ENCODE peak calls at places on chromosomes 7 and 10, in six cellular contexts. V, G, E, R, J and Q are unnamed samples.

GRCh38 chr7:70694909-70695803 is 436.8 kb upstream of the GALNT17 start:
- DNase-seq in E (no peak), G (peak), J (peak), R (no peak), V (peak), Q (no peak)

GRCh38 chr7:50632561-50633413 is 67.6 kb upstream of the DDC start:
- DNase-seq in G (peak), R (peak), V (peak), J (peak), E (no peak), Q (peak)

GRCh38 chr10:89515031-89515841 is 20.2 kb downstream of the SLC16A12 start:
- DNase-seq in V (no peak), R (peak), E (peak), G (peak), J (peak), Q (no peak)

GRCh38 chr10:131689016-131689415 is 211.8 kb upstream of the PPP2R2D start:
- DNase-seq in V (no peak), R (no peak), J (peak), E (no peak), G (no peak), Q (no peak)

GRCh38 chr7:159204664-159205063 is 60.0 kb upstream of the VIPR2 start:
- DNase-seq in R (no peak), G (no peak), J (no peak), V (no peak), E (no peak), Q (no peak)

GRCh38 chr10:91313761-91314520 is 93.5 kb downstream of the PCGF5 start:
- DNase-seq in E (no peak), V (no peak), J (no peak), R (no peak), G (peak), Q (no peak)

GRCh38 chr10:123858039-123858740 is 33.4 kb downstream of the CPXM2 start:
- DNase-seq in J (no peak), E (no peak), R (peak), V (no peak), G (no peak), Q (no peak)

GRCh38 chr10:107013258-107014001 is 151.1 kb downstream of the SORCS1 start:
- DNase-seq in G (no peak), J (peak), E (no peak), R (no peak), V (no peak), Q (no peak)

GRCh38 chr7:139598642-139599041 is 75.2 kb downstream of the CLEC2L start:
- DNase-seq in J (no peak), V (no peak), R (no peak), G (no peak), E (no peak), Q (peak)

GRCh38 chr7:46738713-46739220 is 817.7 kb upstream of the IGFBP3 start:
- DNase-seq in R (no peak), E (no peak), V (no peak), G (no peak), J (no peak), Q (no peak)

GRCh38 chr7:151275813-151276577 is 27.5 kb upstream of the SMARCD3 start:
- DNase-seq in E (no peak), G (no peak), R (no peak), V (no peak), J (peak), Q (no peak)

GRCh38 chr10:132521466-132522102 is 16.0 kb upstream of the INPP5A start:
- DNase-seq in E (no peak), V (no peak), J (no peak), G (no peak), R (no peak), Q (no peak)

GRCh38 chr7:30775992-30776391 is 4.8 kb downstream of the MINDY4 start:
- DNase-seq in J (no peak), G (no peak), E (no peak), V (no peak), R (no peak), Q (no peak)

GRCh38 chr10:99906470-99906869 is 103.3 kb downstream of the DNMBP start:
- DNase-seq in R (no peak), E (no peak), V (no peak), G (peak), J (no peak), Q (peak)

GRCh38 chr7:142560166-142560565 is 189.1 kb upstream of the PRSS1 start:
- DNase-seq in E (no peak), R (no peak), G (no peak), J (no peak), V (no peak), Q (no peak)

GRCh38 chr7:90958669-90959068 is 305.6 kb upstream of the FZD1 start:
- DNase-seq in V (no peak), G (peak), R (no peak), E (no peak), J (no peak), Q (no peak)

GRCh38 chr7:122429926-122430325 is 125.4 kb upstream of the FEZF1 start:
- DNase-seq in E (no peak), G (no peak), R (no peak), V (no peak), J (no peak), Q (no peak)

GRCh38 chr10:71241114-71241898 is 28.9 kb downstream of the UNC5B start:
- DNase-seq in G (peak), E (no peak), V (no peak), R (no peak), J (no peak), Q (no peak)

GRCh38 chr7:135784013-135784412 is 35.4 kb upstream of the FAM180A start:
- DNase-seq in J (no peak), G (no peak), V (no peak), R (no peak), E (no peak), Q (no peak)

GRCh38 chr10:110694820-110695219 is 50.7 kb downstream of the RBM20 start:
- DNase-seq in R (no peak), J (no peak), E (no peak), V (no peak), G (no peak), Q (no peak)